ENCODE peak calls at places on chromosomes 2 and 18, in eight cellular contexts. One of them, this sample, is unnamed.

GRCh38 chr18:23068692-23069305 is 66.5 kb upstream of the CABLES1 start:
- DNase-seq in transverse colon: no peak
- DNase-seq in heart right ventricle: no peak
- DNase-seq in thoracic aorta: no peak
- DNase-seq in cardiac muscle cell: no peak
- DNase-seq in MM.1S: no peak
- DNase-seq in CD4-positive, alpha-beta memory T cell: no peak
- DNase-seq in heart left ventricle: no peak
- DNase-seq in this sample: no peak

GRCh38 chr18:50038448-50038847 is 156.5 kb downstream of the MYO5B start:
- DNase-seq in transverse colon: no peak
- DNase-seq in heart right ventricle: no peak
- DNase-seq in thoracic aorta: no peak
- DNase-seq in cardiac muscle cell: no peak
- DNase-seq in MM.1S: no peak
- DNase-seq in CD4-positive, alpha-beta memory T cell: no peak
- DNase-seq in heart left ventricle: no peak
- DNase-seq in this sample: no peak

GRCh38 chr2:231049286-231050017 is 7.2 kb upstream of the PSMD1 start:
- DNase-seq in transverse colon: no peak
- DNase-seq in heart right ventricle: no peak
- DNase-seq in thoracic aorta: no peak
- DNase-seq in cardiac muscle cell: no peak
- DNase-seq in MM.1S: no peak
- DNase-seq in CD4-positive, alpha-beta memory T cell: no peak
- DNase-seq in heart left ventricle: no peak
- DNase-seq in this sample: no peak

GRCh38 chr2:191109888-191110287 is 40.9 kb downstream of the STAT4 start:
- DNase-seq in transverse colon: no peak
- DNase-seq in heart right ventricle: no peak
- DNase-seq in thoracic aorta: no peak
- DNase-seq in cardiac muscle cell: no peak
- DNase-seq in MM.1S: no peak
- DNase-seq in CD4-positive, alpha-beta memory T cell: no peak
- DNase-seq in heart left ventricle: no peak
- DNase-seq in this sample: no peak

GRCh38 chr2:234630676-234631350 is 133.9 kb upstream of the ARL4C start:
- DNase-seq in transverse colon: no peak
- DNase-seq in heart right ventricle: no peak
- DNase-seq in thoracic aorta: no peak
- DNase-seq in cardiac muscle cell: peak
- DNase-seq in MM.1S: no peak
- DNase-seq in CD4-positive, alpha-beta memory T cell: no peak
- DNase-seq in heart left ventricle: no peak
- DNase-seq in this sample: no peak

GRCh38 chr2:216274194-216274593 is 98.1 kb downstream of the MARCHF4 start:
- DNase-seq in transverse colon: no peak
- DNase-seq in heart right ventricle: no peak
- DNase-seq in thoracic aorta: no peak
- DNase-seq in cardiac muscle cell: no peak
- DNase-seq in MM.1S: no peak
- DNase-seq in CD4-positive, alpha-beta memory T cell: no peak
- DNase-seq in heart left ventricle: no peak
- DNase-seq in this sample: no peak

GRCh38 chr18:3254725-3255124 is 7.1 kb downstream of the MYL12A start:
- DNase-seq in transverse colon: no peak
- DNase-seq in heart right ventricle: no peak
- DNase-seq in thoracic aorta: no peak
- DNase-seq in cardiac muscle cell: no peak
- DNase-seq in MM.1S: no peak
- DNase-seq in CD4-positive, alpha-beta memory T cell: no peak
- DNase-seq in heart left ventricle: no peak
- DNase-seq in this sample: no peak

GRCh38 chr2:64942693-64943092 is 46.5 kb upstream of the SLC1A4 start:
- DNase-seq in transverse colon: no peak
- DNase-seq in heart right ventricle: no peak
- DNase-seq in thoracic aorta: no peak
- DNase-seq in cardiac muscle cell: no peak
- DNase-seq in MM.1S: no peak
- DNase-seq in CD4-positive, alpha-beta memory T cell: no peak
- DNase-seq in heart left ventricle: no peak
- DNase-seq in this sample: peak

GRCh38 chr2:133377021-133377481 is 191.2 kb downstream of the NCKAP5 start:
- DNase-seq in transverse colon: no peak
- DNase-seq in heart right ventricle: no peak
- DNase-seq in thoracic aorta: no peak
- DNase-seq in cardiac muscle cell: no peak
- DNase-seq in MM.1S: no peak
- DNase-seq in CD4-positive, alpha-beta memory T cell: no peak
- DNase-seq in heart left ventricle: no peak
- DNase-seq in this sample: no peak

GRCh38 chr2:26605195-26605968 is 35.8 kb downstream of the CIB4 start:
- DNase-seq in transverse colon: no peak
- DNase-seq in heart right ventricle: no peak
- DNase-seq in thoracic aorta: no peak
- DNase-seq in cardiac muscle cell: peak
- DNase-seq in MM.1S: peak
- DNase-seq in CD4-positive, alpha-beta memory T cell: peak
- DNase-seq in heart left ventricle: peak
- DNase-seq in this sample: peak

GRCh38 chr18:77119851-77120491 is 12.6 kb downstream of the MBP start:
- DNase-seq in transverse colon: no peak
- DNase-seq in heart right ventricle: no peak
- DNase-seq in thoracic aorta: no peak
- DNase-seq in cardiac muscle cell: no peak
- DNase-seq in MM.1S: no peak
- DNase-seq in CD4-positive, alpha-beta memory T cell: no peak
- DNase-seq in heart left ventricle: no peak
- DNase-seq in this sample: no peak

GRCh38 chr2:237257471-237257951 is 156.5 kb downstream of the COL6A3 start:
- DNase-seq in transverse colon: no peak
- DNase-seq in heart right ventricle: no peak
- DNase-seq in thoracic aorta: no peak
- DNase-seq in cardiac muscle cell: no peak
- DNase-seq in MM.1S: no peak
- DNase-seq in CD4-positive, alpha-beta memory T cell: no peak
- DNase-seq in heart left ventricle: no peak
- DNase-seq in this sample: no peak

GRCh38 chr2:127140543-127140942 is 33.6 kb upstream of the BIN1 start:
- DNase-seq in transverse colon: no peak
- DNase-seq in heart right ventricle: no peak
- DNase-seq in thoracic aorta: no peak
- DNase-seq in cardiac muscle cell: no peak
- DNase-seq in MM.1S: no peak
- DNase-seq in CD4-positive, alpha-beta memory T cell: no peak
- DNase-seq in heart left ventricle: no peak
- DNase-seq in this sample: no peak

GRCh38 chr2:11409184-11409959 is 56.6 kb downstream of the E2F6 start:
- DNase-seq in transverse colon: no peak
- DNase-seq in heart right ventricle: no peak
- DNase-seq in thoracic aorta: no peak
- DNase-seq in cardiac muscle cell: no peak
- DNase-seq in MM.1S: no peak
- DNase-seq in CD4-positive, alpha-beta memory T cell: no peak
- DNase-seq in heart left ventricle: no peak
- DNase-seq in this sample: no peak

GRCh38 chr2:214076527-214076926 is 334.3 kb upstream of the VWC2L start:
- DNase-seq in transverse colon: no peak
- DNase-seq in heart right ventricle: no peak
- DNase-seq in thoracic aorta: no peak
- DNase-seq in cardiac muscle cell: no peak
- DNase-seq in MM.1S: no peak
- DNase-seq in CD4-positive, alpha-beta memory T cell: no peak
- DNase-seq in heart left ventricle: no peak
- DNase-seq in this sample: no peak

GRCh38 chr2:104249666-104250065 is 604.2 kb upstream of the POU3F3 start:
- DNase-seq in transverse colon: no peak
- DNase-seq in heart right ventricle: no peak
- DNase-seq in thoracic aorta: no peak
- DNase-seq in cardiac muscle cell: no peak
- DNase-seq in MM.1S: no peak
- DNase-seq in CD4-positive, alpha-beta memory T cell: no peak
- DNase-seq in heart left ventricle: no peak
- DNase-seq in this sample: no peak

GRCh38 chr2:126049461-126049860 is 606.5 kb upstream of the GYPC start:
- DNase-seq in transverse colon: no peak
- DNase-seq in heart right ventricle: no peak
- DNase-seq in thoracic aorta: no peak
- DNase-seq in cardiac muscle cell: no peak
- DNase-seq in MM.1S: no peak
- DNase-seq in CD4-positive, alpha-beta memory T cell: no peak
- DNase-seq in heart left ventricle: no peak
- DNase-seq in this sample: no peak

GRCh38 chr2:86441789-86442641 is 844 bp downstream of the KDM3A start:
- DNase-seq in transverse colon: peak
- DNase-seq in heart right ventricle: peak
- DNase-seq in thoracic aorta: peak
- DNase-seq in cardiac muscle cell: peak
- DNase-seq in MM.1S: peak
- DNase-seq in CD4-positive, alpha-beta memory T cell: peak
- DNase-seq in heart left ventricle: peak
- DNase-seq in this sample: peak

GRCh38 chr18:5167827-5168226 is 29.2 kb downstream of the AKAIN1 start:
- DNase-seq in transverse colon: no peak
- DNase-seq in heart right ventricle: no peak
- DNase-seq in thoracic aorta: no peak
- DNase-seq in cardiac muscle cell: no peak
- DNase-seq in MM.1S: no peak
- DNase-seq in CD4-positive, alpha-beta memory T cell: peak
- DNase-seq in heart left ventricle: no peak
- DNase-seq in this sample: no peak

GRCh38 chr2:206736935-206737334 is 18.7 kb upstream of the DYTN start:
- DNase-seq in transverse colon: no peak
- DNase-seq in heart right ventricle: no peak
- DNase-seq in thoracic aorta: no peak
- DNase-seq in cardiac muscle cell: no peak
- DNase-seq in MM.1S: no peak
- DNase-seq in CD4-positive, alpha-beta memory T cell: no peak
- DNase-seq in heart left ventricle: no peak
- DNase-seq in this sample: no peak

GRCh38 chr18:42028232-42028832 is 73.3 kb downstream of the PIK3C3 start:
- DNase-seq in transverse colon: no peak
- DNase-seq in heart right ventricle: no peak
- DNase-seq in thoracic aorta: no peak
- DNase-seq in cardiac muscle cell: peak
- DNase-seq in MM.1S: no peak
- DNase-seq in CD4-positive, alpha-beta memory T cell: peak
- DNase-seq in heart left ventricle: no peak
- DNase-seq in this sample: no peak

GRCh38 chr2:235168174-235168979 is 216.6 kb downstream of the SH3BP4 start:
- DNase-seq in transverse colon: no peak
- DNase-seq in heart right ventricle: no peak
- DNase-seq in thoracic aorta: no peak
- DNase-seq in cardiac muscle cell: no peak
- DNase-seq in MM.1S: no peak
- DNase-seq in CD4-positive, alpha-beta memory T cell: no peak
- DNase-seq in heart left ventricle: no peak
- DNase-seq in this sample: no peak

GRCh38 chr2:27636766-27637165 is 7.9 kb downstream of the GPN1 start:
- DNase-seq in transverse colon: no peak
- DNase-seq in heart right ventricle: no peak
- DNase-seq in thoracic aorta: no peak
- DNase-seq in cardiac muscle cell: no peak
- DNase-seq in MM.1S: no peak
- DNase-seq in CD4-positive, alpha-beta memory T cell: no peak
- DNase-seq in heart left ventricle: no peak
- DNase-seq in this sample: no peak

GRCh38 chr2:18903750-18904149 is 314.4 kb upstream of the NT5C1B start:
- DNase-seq in transverse colon: peak
- DNase-seq in heart right ventricle: no peak
- DNase-seq in thoracic aorta: no peak
- DNase-seq in cardiac muscle cell: no peak
- DNase-seq in MM.1S: peak
- DNase-seq in CD4-positive, alpha-beta memory T cell: no peak
- DNase-seq in heart left ventricle: no peak
- DNase-seq in this sample: no peak

GRCh38 chr2:181821064-181821463 is 70.5 kb upstream of the ITPRID2 start:
- DNase-seq in transverse colon: no peak
- DNase-seq in heart right ventricle: no peak
- DNase-seq in thoracic aorta: no peak
- DNase-seq in cardiac muscle cell: no peak
- DNase-seq in MM.1S: no peak
- DNase-seq in CD4-positive, alpha-beta memory T cell: no peak
- DNase-seq in heart left ventricle: no peak
- DNase-seq in this sample: no peak

GRCh38 chr18:45671366-45671765 is 52.6 kb upstream of the SLC14A1 start:
- DNase-seq in transverse colon: no peak
- DNase-seq in heart right ventricle: no peak
- DNase-seq in thoracic aorta: no peak
- DNase-seq in cardiac muscle cell: no peak
- DNase-seq in MM.1S: no peak
- DNase-seq in CD4-positive, alpha-beta memory T cell: no peak
- DNase-seq in heart left ventricle: no peak
- DNase-seq in this sample: no peak
- H3K27ac ChIP-seq in transverse colon: no peak
- H3K27ac ChIP-seq in heart right ventricle: no peak
- H3K27ac ChIP-seq in thoracic aorta: no peak
- H3K27ac ChIP-seq in cardiac muscle cell: no peak
- H3K27ac ChIP-seq in MM.1S: no peak
- H3K27ac ChIP-seq in CD4-positive, alpha-beta memory T cell: no peak
- H3K27ac ChIP-seq in heart left ventricle: no peak
- H3K27ac ChIP-seq in this sample: no peak

GRCh38 chr2:69549421-69549820 is 94.1 kb downstream of the AAK1 start:
- DNase-seq in transverse colon: no peak
- DNase-seq in heart right ventricle: no peak
- DNase-seq in thoracic aorta: no peak
- DNase-seq in cardiac muscle cell: no peak
- DNase-seq in MM.1S: no peak
- DNase-seq in CD4-positive, alpha-beta memory T cell: no peak
- DNase-seq in heart left ventricle: no peak
- DNase-seq in this sample: no peak
- H3K27ac ChIP-seq in transverse colon: no peak
- H3K27ac ChIP-seq in heart right ventricle: no peak
- H3K27ac ChIP-seq in thoracic aorta: no peak
- H3K27ac ChIP-seq in cardiac muscle cell: no peak
- H3K27ac ChIP-seq in MM.1S: no peak
- H3K27ac ChIP-seq in CD4-positive, alpha-beta memory T cell: no peak
- H3K27ac ChIP-seq in heart left ventricle: no peak
- H3K27ac ChIP-seq in this sample: no peak

GRCh38 chr2:12514168-12514567 is 202.6 kb upstream of the TRIB2 start:
- DNase-seq in transverse colon: no peak
- DNase-seq in heart right ventricle: no peak
- DNase-seq in thoracic aorta: no peak
- DNase-seq in cardiac muscle cell: no peak
- DNase-seq in MM.1S: no peak
- DNase-seq in CD4-positive, alpha-beta memory T cell: no peak
- DNase-seq in heart left ventricle: no peak
- DNase-seq in this sample: no peak
- H3K27ac ChIP-seq in transverse colon: no peak
- H3K27ac ChIP-seq in heart right ventricle: no peak
- H3K27ac ChIP-seq in thoracic aorta: no peak
- H3K27ac ChIP-seq in cardiac muscle cell: peak
- H3K27ac ChIP-seq in MM.1S: no peak
- H3K27ac ChIP-seq in CD4-positive, alpha-beta memory T cell: peak
- H3K27ac ChIP-seq in heart left ventricle: no peak
- H3K27ac ChIP-seq in this sample: no peak

DNA sequence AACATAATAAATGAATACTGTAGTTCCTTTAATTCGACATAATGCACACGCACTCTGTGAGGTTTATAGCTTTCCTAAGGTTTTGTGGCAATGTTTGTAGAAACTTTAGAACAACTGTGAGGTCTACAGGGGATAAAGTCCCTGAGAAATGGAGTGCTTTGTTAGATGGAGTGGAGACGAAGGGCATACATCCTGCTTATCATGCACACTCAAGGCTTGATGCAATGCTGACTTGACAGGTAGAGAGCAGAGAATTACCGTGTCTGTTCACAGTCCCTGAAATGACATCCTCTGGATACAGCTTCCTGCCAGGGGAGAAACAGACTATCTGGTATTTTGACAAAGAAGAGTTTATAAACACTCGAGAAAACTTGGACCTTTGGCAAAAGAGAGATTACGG is 766.8 kb upstream of the ZEB2 start:
- DNase-seq in transverse colon: no peak
- DNase-seq in heart right ventricle: no peak
- DNase-seq in thoracic aorta: no peak
- DNase-seq in cardiac muscle cell: peak
- DNase-seq in MM.1S: no peak
- DNase-seq in CD4-positive, alpha-beta memory T cell: no peak
- DNase-seq in heart left ventricle: no peak
- DNase-seq in this sample: no peak
- H3K27ac ChIP-seq in transverse colon: no peak
- H3K27ac ChIP-seq in heart right ventricle: no peak
- H3K27ac ChIP-seq in thoracic aorta: no peak
- H3K27ac ChIP-seq in cardiac muscle cell: no peak
- H3K27ac ChIP-seq in MM.1S: no peak
- H3K27ac ChIP-seq in CD4-positive, alpha-beta memory T cell: no peak
- H3K27ac ChIP-seq in heart left ventricle: no peak
- H3K27ac ChIP-seq in this sample: no peak

This sample was measured in caudate nucleus.